ENCODE peak calls at places on chromosomes 12 and 14, in eight cellular contexts. One of them, this sample, is unnamed.

GRCh38 chr14:23430733-23431105 is 4.7 kb downstream of the MYH7 start:
- DNase-seq in transverse colon: no peak
- DNase-seq in upper lobe of left lung: no peak
- DNase-seq in stomach: no peak
- DNase-seq in suprapubic skin: peak; percentile 37
- DNase-seq in K562: no peak
- DNase-seq in HepG2: no peak
- DNase-seq in H1: no peak
- DNase-seq in this sample: no peak

GRCh38 chr12:64669270-64669842 is 59.1 kb downstream of the RASSF3 start:
- DNase-seq in upper lobe of left lung: peak; percentile 54
- DNase-seq in K562: no peak
- DNase-seq in HepG2: peak; percentile 49
- DNase-seq in stomach: peak; percentile 73
- DNase-seq in suprapubic skin: no peak
- DNase-seq in transverse colon: peak; percentile 61
- DNase-seq in H1: no peak
- DNase-seq in this sample: no peak

GRCh38 chr14:83548061-83548839 is 1981.7 kb upstream of the FLRT2 start:
- DNase-seq in upper lobe of left lung: no peak
- DNase-seq in K562: no peak
- DNase-seq in HepG2: no peak
- DNase-seq in H1: no peak
- DNase-seq in suprapubic skin: no peak
- DNase-seq in transverse colon: no peak
- DNase-seq in stomach: no peak
- DNase-seq in this sample: no peak

GRCh38 chr12:67455236-67455635 is 186.1 kb downstream of the CAND1 start:
- DNase-seq in transverse colon: no peak
- DNase-seq in stomach: no peak
- DNase-seq in HepG2: no peak
- DNase-seq in H1: no peak
- DNase-seq in K562: no peak
- DNase-seq in upper lobe of left lung: no peak
- DNase-seq in suprapubic skin: no peak
- DNase-seq in this sample: no peak

GRCh38 chr12:1117371-1117770 is 126.3 kb downstream of the ERC1 start:
- DNase-seq in upper lobe of left lung: no peak
- DNase-seq in suprapubic skin: no peak
- DNase-seq in H1: no peak
- DNase-seq in HepG2: no peak
- DNase-seq in K562: no peak
- DNase-seq in stomach: no peak
- DNase-seq in transverse colon: no peak
- DNase-seq in this sample: no peak

GRCh38 chr14:65377576-65377975 is 35.0 kb upstream of the FUT8 start:
- DNase-seq in upper lobe of left lung: no peak
- DNase-seq in HepG2: no peak
- DNase-seq in H1: no peak
- DNase-seq in K562: no peak
- DNase-seq in stomach: no peak
- DNase-seq in suprapubic skin: no peak
- DNase-seq in transverse colon: no peak
- DNase-seq in this sample: no peak

GRCh38 chr14:49853572-49854375 is 1.2 kb upstream of the NEMF start:
- DNase-seq in suprapubic skin: no peak
- DNase-seq in upper lobe of left lung: peak; percentile 93
- DNase-seq in HepG2: peak; percentile 86
- DNase-seq in H1: peak; percentile 81
- DNase-seq in K562: no peak
- DNase-seq in stomach: peak; percentile 78
- DNase-seq in transverse colon: peak; percentile 85
- DNase-seq in this sample: peak; percentile 92

GRCh38 chr14:23245282-23245681 is 7.5 kb downstream of the RNF212B start:
- DNase-seq in upper lobe of left lung: no peak
- DNase-seq in H1: no peak
- DNase-seq in suprapubic skin: no peak
- DNase-seq in transverse colon: no peak
- DNase-seq in K562: no peak
- DNase-seq in HepG2: peak; percentile 37
- DNase-seq in stomach: no peak
- DNase-seq in this sample: no peak

GRCh38 chr14:57574617-57575288 is 81.1 kb upstream of the CCDC198 start:
- DNase-seq in HepG2: peak; percentile 1
- DNase-seq in stomach: no peak
- DNase-seq in H1: no peak
- DNase-seq in K562: no peak
- DNase-seq in transverse colon: no peak
- DNase-seq in suprapubic skin: no peak
- DNase-seq in upper lobe of left lung: no peak
- DNase-seq in this sample: no peak

GRCh38 chr12:100225491-100225890 is 24.9 kb downstream of the ACTR6 start:
- DNase-seq in upper lobe of left lung: no peak
- DNase-seq in stomach: no peak
- DNase-seq in H1: no peak
- DNase-seq in transverse colon: no peak
- DNase-seq in K562: no peak
- DNase-seq in suprapubic skin: no peak
- DNase-seq in HepG2: no peak
- DNase-seq in this sample: no peak

GRCh38 chr12:100234166-100234565 is 32.7 kb downstream of the DEPDC4 start:
- DNase-seq in H1: no peak
- DNase-seq in stomach: no peak
- DNase-seq in transverse colon: no peak
- DNase-seq in HepG2: no peak
- DNase-seq in upper lobe of left lung: no peak
- DNase-seq in K562: no peak
- DNase-seq in suprapubic skin: no peak
- DNase-seq in this sample: no peak

GRCh38 chr12:100234591-100235304 is 32.1 kb downstream of the DEPDC4 start:
- DNase-seq in stomach: no peak
- DNase-seq in K562: peak; percentile 20
- DNase-seq in transverse colon: no peak
- DNase-seq in suprapubic skin: no peak
- DNase-seq in upper lobe of left lung: no peak
- DNase-seq in H1: no peak
- DNase-seq in HepG2: peak; percentile 44
- DNase-seq in this sample: no peak

GRCh38 chr12:100229036-100229635 is 28.5 kb downstream of the ACTR6 start:
- DNase-seq in suprapubic skin: no peak
- DNase-seq in stomach: no peak
- DNase-seq in K562: no peak
- DNase-seq in H1: no peak
- DNase-seq in HepG2: peak; percentile 28
- DNase-seq in transverse colon: no peak
- DNase-seq in upper lobe of left lung: no peak
- DNase-seq in this sample: no peak

GRCh38 chr12:100229876-100230275 is 29.3 kb downstream of the ACTR6 start:
- DNase-seq in transverse colon: no peak
- DNase-seq in K562: no peak
- DNase-seq in suprapubic skin: no peak
- DNase-seq in stomach: no peak
- DNase-seq in H1: no peak
- DNase-seq in upper lobe of left lung: no peak
- DNase-seq in HepG2: no peak
- DNase-seq in this sample: no peak
- TF ChIP-seq POLR2AphosphoS5 in transverse colon: no peak
- TF ChIP-seq POLR2AphosphoS5 in K562: no peak
- TF ChIP-seq POLR2AphosphoS5 in suprapubic skin: no peak
- TF ChIP-seq POLR2AphosphoS5 in stomach: no peak
- TF ChIP-seq POLR2AphosphoS5 in H1: no peak
- TF ChIP-seq POLR2AphosphoS5 in upper lobe of left lung: no peak
- TF ChIP-seq POLR2AphosphoS5 in HepG2: no peak
- TF ChIP-seq POLR2AphosphoS5 in this sample: no peak

DNA sequence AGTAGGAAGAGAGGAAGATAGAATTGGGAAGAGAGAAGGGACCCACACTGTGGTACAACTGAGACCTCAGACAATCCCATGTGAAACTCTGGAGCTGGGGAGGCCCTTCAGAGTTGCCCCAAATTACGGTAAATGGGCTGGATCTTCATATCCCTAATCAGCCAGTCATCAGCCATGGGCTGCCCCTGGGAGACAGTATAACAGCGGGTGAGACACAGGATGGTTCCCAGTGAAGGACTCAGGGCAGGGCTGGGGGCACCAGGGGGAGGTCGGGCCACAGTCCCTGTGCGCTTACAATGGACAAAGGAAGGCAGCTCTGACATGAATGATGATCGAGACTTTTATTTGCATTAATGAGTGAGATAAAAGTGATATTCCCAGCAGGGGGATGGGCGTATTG is 74.2 kb upstream of the BDKRB2 start:
- DNase-seq in HepG2: no peak
- DNase-seq in upper lobe of left lung: no peak
- DNase-seq in stomach: no peak
- DNase-seq in suprapubic skin: no peak
- DNase-seq in K562: no peak
- DNase-seq in transverse colon: no peak
- DNase-seq in H1: no peak
- DNase-seq in this sample: peak; percentile 78
- TF ChIP-seq EP300 in HepG2: no peak
- TF ChIP-seq EP300 in upper lobe of left lung: no peak
- TF ChIP-seq EP300 in stomach: no peak
- TF ChIP-seq EP300 in suprapubic skin: no peak
- TF ChIP-seq EP300 in K562: no peak
- TF ChIP-seq EP300 in transverse colon: no peak
- TF ChIP-seq EP300 in H1: no peak
- TF ChIP-seq EP300 in this sample: no peak

GRCh38 chr14:81533536-81534343 is at the start of gene SEL1L:
- DNase-seq in suprapubic skin: peak; percentile 100
- DNase-seq in HepG2: peak; percentile 100
- DNase-seq in H1: peak; percentile 99
- DNase-seq in upper lobe of left lung: peak; percentile 99
- DNase-seq in transverse colon: peak; percentile 100
- DNase-seq in K562: peak; percentile 94
- DNase-seq in stomach: peak; percentile 99
- DNase-seq in this sample: peak; percentile 100
- TF ChIP-seq POLR2A in suprapubic skin: peak; percentile 30
- TF ChIP-seq POLR2A in HepG2: peak; percentile 93
- TF ChIP-seq POLR2A in H1: no peak
- TF ChIP-seq POLR2A in upper lobe of left lung: peak; percentile 93
- TF ChIP-seq POLR2A in transverse colon: peak; percentile 90
- TF ChIP-seq POLR2A in K562: peak; percentile 77
- TF ChIP-seq POLR2A in stomach: no peak
- TF ChIP-seq POLR2A in this sample: peak; percentile 67

GRCh38 chr14:53536446-53536845 is 383.3 kb upstream of the DDHD1 start:
- DNase-seq in transverse colon: no peak
- DNase-seq in HepG2: no peak
- DNase-seq in suprapubic skin: no peak
- DNase-seq in H1: no peak
- DNase-seq in upper lobe of left lung: no peak
- DNase-seq in stomach: no peak
- DNase-seq in K562: no peak
- DNase-seq in this sample: no peak

GRCh38 chr14:53542692-53543091 is 389.6 kb upstream of the DDHD1 start:
- DNase-seq in H1: no peak
- DNase-seq in upper lobe of left lung: no peak
- DNase-seq in K562: no peak
- DNase-seq in transverse colon: no peak
- DNase-seq in suprapubic skin: no peak
- DNase-seq in stomach: no peak
- DNase-seq in HepG2: peak; percentile 44
- DNase-seq in this sample: no peak

GRCh38 chr14:53537421-53538315 is 384.5 kb upstream of the DDHD1 start:
- DNase-seq in K562: no peak
- DNase-seq in suprapubic skin: no peak
- DNase-seq in upper lobe of left lung: no peak
- DNase-seq in stomach: no peak
- DNase-seq in HepG2: no peak
- DNase-seq in H1: no peak
- DNase-seq in transverse colon: peak; percentile 14
- DNase-seq in this sample: no peak

GRCh38 chr14:53538316-53538851 is 385.3 kb upstream of the DDHD1 start:
- DNase-seq in transverse colon: no peak
- DNase-seq in upper lobe of left lung: no peak
- DNase-seq in H1: no peak
- DNase-seq in stomach: no peak
- DNase-seq in HepG2: no peak
- DNase-seq in K562: no peak
- DNase-seq in suprapubic skin: no peak
- DNase-seq in this sample: no peak

DNA sequence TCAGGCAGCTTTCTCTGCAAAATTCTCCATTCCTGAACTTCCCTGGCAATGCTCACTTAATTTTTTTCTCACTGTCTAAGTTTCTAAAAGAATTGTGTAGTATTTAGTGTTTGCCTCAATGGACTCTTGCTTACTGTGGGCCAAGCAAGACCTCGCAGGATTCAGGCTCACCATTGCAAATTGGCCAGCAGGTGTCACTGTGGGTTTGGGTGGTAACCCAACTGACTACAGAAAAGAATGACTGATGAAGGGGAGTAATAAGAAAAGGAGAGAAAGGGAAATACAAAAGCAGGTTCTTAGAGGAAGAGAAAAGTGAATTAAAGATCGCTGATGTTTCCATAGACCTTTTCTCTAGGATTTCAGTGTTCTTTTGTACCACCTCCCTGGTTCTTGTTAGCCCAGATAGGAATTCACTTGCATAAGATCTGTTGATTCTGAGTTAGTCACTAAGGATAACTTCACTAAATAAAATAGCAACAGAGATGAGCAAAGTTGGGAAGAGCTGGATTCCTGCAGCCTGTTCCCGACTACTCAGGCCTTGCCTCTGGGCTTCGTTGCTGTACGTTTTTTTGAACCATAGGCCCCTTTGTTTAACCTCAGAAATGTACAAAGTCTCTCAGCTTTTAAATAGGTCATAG is 386.5 kb upstream of the DDHD1 start:
- DNase-seq in HepG2: peak; percentile 73
- DNase-seq in stomach: peak; percentile 77
- DNase-seq in K562: peak; percentile 24
- DNase-seq in H1: peak; percentile 91
- DNase-seq in transverse colon: peak; percentile 78
- DNase-seq in suprapubic skin: peak; percentile 82
- DNase-seq in upper lobe of left lung: no peak
- DNase-seq in this sample: no peak
- TF ChIP-seq POLR2AphosphoS5 in HepG2: no peak
- TF ChIP-seq POLR2AphosphoS5 in stomach: no peak
- TF ChIP-seq POLR2AphosphoS5 in K562: no peak
- TF ChIP-seq POLR2AphosphoS5 in H1: no peak
- TF ChIP-seq POLR2AphosphoS5 in transverse colon: no peak
- TF ChIP-seq POLR2AphosphoS5 in suprapubic skin: no peak
- TF ChIP-seq POLR2AphosphoS5 in upper lobe of left lung: no peak
- TF ChIP-seq POLR2AphosphoS5 in this sample: peak; percentile 42

This sample was measured in esophagus muscularis mucosa.